ENCODE peak calls at places on chromosomes 4 and X, in four cellular contexts. H is left lung, N is cardiac fibroblast, U is ovary. E is an unnamed sample.

GRCh38 chr4:142331132-142331531 is 515.0 kb downstream of the INPP4B start:
- DNase-seq in H (no peak), N (peak; percentile 47), U (no peak), E (no peak)

GRCh38 chr4:24973471-24974251 is 57.1 kb downstream of the LGI2 start:
- DNase-seq in H (peak; percentile 88), N (peak; percentile 22), U (no peak), E (peak; percentile 79)

GRCh38 chrX:49176421-49177326 is 5.0 kb downstream of the PLP2 start:
- DNase-seq in H (no peak), N (no peak), U (no peak), E (peak; percentile 67)

GRCh38 chrX:74133156-74133796 is 170.7 kb upstream of the ZCCHC13 start:
- DNase-seq in H (no peak), N (peak; percentile 80), U (no peak), E (no peak)

GRCh38 chr4:74906771-74907170 is 26.1 kb upstream of the PARM1 start:
- DNase-seq in H (no peak), N (no peak), U (no peak), E (no peak)

GRCh38 chrX:116694046-116694445 is 231.3 kb upstream of the CT83 start:
- DNase-seq in H (no peak), N (no peak), U (no peak), E (no peak)

GRCh38 chr4:7594013-7594412 is 159.3 kb upstream of the PSAPL1 start:
- DNase-seq in H (no peak), N (no peak), U (no peak), E (no peak)

GRCh38 chr4:102114118-102114630 is 231.1 kb downstream of the SLC39A8 start:
- DNase-seq in H (no peak), N (no peak), U (no peak), E (no peak)

GRCh38 chr4:128846063-128846462 is 36.6 kb downstream of the JADE1 start:
- DNase-seq in H (no peak), N (no peak), U (no peak), E (no peak)

GRCh38 chr4:154120690-154121089 is 331.8 kb upstream of the SFRP2 start:
- DNase-seq in H (no peak), N (no peak), U (no peak), E (no peak)

GRCh38 chr4:142656178-142656577 is 189.9 kb downstream of the INPP4B start:
- DNase-seq in H (no peak), N (peak; percentile 23), U (no peak), E (no peak)

GRCh38 chr4:113556382-113557134 is 205.0 kb downstream of the CAMK2D start:
- DNase-seq in H (no peak), N (no peak), U (no peak), E (no peak)

GRCh38 chrX:24444645-24445044 is 20.4 kb upstream of the PDK3 start:
- DNase-seq in H (no peak), N (no peak), U (no peak), E (no peak)

GRCh38 chr4:86993909-86994672 is 59.3 kb downstream of the AFF1 start:
- DNase-seq in H (no peak), N (no peak), U (no peak), E (no peak)

GRCh38 chr4:126890994-126891393 is 741.8 kb upstream of the INTU start:
- DNase-seq in H (no peak), N (no peak), U (no peak), E (no peak)

GRCh38 chr4:1191621-1192020 is 19.2 kb upstream of the SPON2 start:
- DNase-seq in H (no peak), N (no peak), U (peak; percentile 33), E (peak; percentile 64)

GRCh38 chrX:46710927-46711623 is 47.8 kb downstream of the SLC9A7 start:
- DNase-seq in H (no peak), N (no peak), U (no peak), E (no peak)

GRCh38 chrX:68718443-68718820 is 71.0 kb downstream of the STARD8 start:
- DNase-seq in H (peak; percentile 8), N (no peak), U (no peak), E (no peak)

GRCh38 chr4:15239866-15240265 is 188.0 kb upstream of the C1QTNF7 start:
- DNase-seq in H (no peak), N (peak; percentile 64), U (no peak), E (no peak)

GRCh38 chr4:5788144-5788543 is 77.1 kb downstream of the EVC start:
- DNase-seq in H (no peak), N (no peak), U (no peak), E (peak; percentile 26)

GRCh38 chr4:37685726-37686372 is 327 bp downstream of the RELL1 start:
- DNase-seq in H (peak; percentile 52), N (peak; percentile 50), U (no peak), E (peak; percentile 82)

GRCh38 chr4:146132445-146132844 is 43.1 kb upstream of the LSM6 start:
- DNase-seq in H (no peak), N (no peak), U (no peak), E (no peak)

GRCh38 chrX:101287402-101287801 is 3.7 kb downstream of the TAF7L start:
- DNase-seq in H (no peak), N (peak; percentile 56), U (no peak), E (no peak)

GRCh38 chr4:108427946-108428345 is 192.4 kb upstream of the RPL34 start:
- DNase-seq in H (no peak), N (no peak), U (no peak), E (no peak)

GRCh38 chr4:54516556-54517215 is 141.1 kb upstream of the KIT start:
- DNase-seq in H (no peak), N (peak; percentile 42), U (peak; percentile 45), E (no peak)

GRCh38 chr4:164402554-164402953 is 351.4 kb upstream of the SMIM31 start:
- DNase-seq in H (no peak), N (no peak), U (no peak), E (no peak)

GRCh38 chr4:56870927-56871326 is 36.8 kb upstream of the REST start:
- DNase-seq in H (no peak), N (peak; percentile 36), U (no peak), E (no peak)

GRCh38 chrX:9498236-9498635 is 33.4 kb downstream of the TBL1X start:
- DNase-seq in H (no peak), N (no peak), U (no peak), E (no peak)

GRCh38 chr4:172232966-172233365 is 419.8 kb downstream of the GALNTL6 start:
- DNase-seq in H (no peak), N (no peak), U (no peak), E (no peak)

GRCh38 chr4:88812420-88812819 is 114.8 kb upstream of the NAP1L5 start:
- DNase-seq in H (no peak), N (no peak), U (no peak), E (no peak)

GRCh38 chr4:62512271-62512670 is 1312.1 kb downstream of the ADGRL3 start:
- DNase-seq in H (no peak), N (no peak), U (no peak), E (no peak)

GRCh38 chrX:10617964-10618342 is 2.4 kb downstream of the MID1 start:
- DNase-seq in H (no peak), N (no peak), U (no peak), E (no peak)